ENCODE peak calls at places on chromosomes 3 and 15, in nine cellular contexts. N, W, K, R, A, T, M, S and B are unnamed samples.

GRCh38 chr3:96488708-96489107 is 325.7 kb upstream of the EPHA6 start:
- DNase-seq in N (no peak), W (no peak), K (no peak), R (no peak), A (no peak), T (no peak), M (no peak), S (no peak), B (no peak)

GRCh38 chr3:155983834-155984474 is 113.5 kb downstream of the GMPS start:
- DNase-seq in N (no peak), W (no peak), K (no peak), R (no peak), A (no peak), T (no peak), M (no peak), S (no peak), B (no peak)

GRCh38 chr3:47851888-47852603 is 49.1 kb downstream of the DHX30 start:
- DNase-seq in N (no peak), W (no peak), K (no peak), R (peak), A (no peak), T (no peak), M (no peak), S (no peak), B (no peak)

GRCh38 chr3:5202267-5202666 is 14.8 kb downstream of the EDEM1 start:
- DNase-seq in N (no peak), W (no peak), K (peak), R (no peak), A (no peak), T (no peak), M (no peak), S (no peak), B (no peak)

GRCh38 chr3:69309810-69310209 is 76.1 kb downstream of the FRMD4B start:
- DNase-seq in N (no peak), W (peak), K (peak), R (peak), A (no peak), T (peak), M (no peak), S (no peak), B (peak)

GRCh38 chr15:95302809-95303208 is 1027.7 kb upstream of the NR2F2 start:
- DNase-seq in N (no peak), W (no peak), K (no peak), R (no peak), A (no peak), T (no peak), M (no peak), S (no peak), B (no peak)

GRCh38 chr3:41202834-41203345 is 3.6 kb downstream of the CTNNB1 start:
- DNase-seq in N (no peak), W (peak), K (peak), R (peak), A (no peak), T (no peak), M (no peak), S (peak), B (peak)

GRCh38 chr15:75733761-75734651 is 21.4 kb upstream of the CSPG4 start:
- DNase-seq in N (no peak), W (no peak), K (no peak), R (no peak), A (no peak), T (no peak), M (no peak), S (no peak), B (no peak)

GRCh38 chr3:155012584-155012983 is 67.5 kb upstream of the MME start:
- DNase-seq in N (no peak), W (peak), K (no peak), R (no peak), A (no peak), T (no peak), M (no peak), S (no peak), B (no peak)

GRCh38 chr3:10558726-10559125 is 53.3 kb upstream of the ATP2B2 start:
- DNase-seq in N (no peak), W (peak), K (no peak), R (no peak), A (no peak), T (no peak), M (no peak), S (peak), B (no peak)

GRCh38 chr15:92930776-92931175 is 30.7 kb downstream of the CHD2 start:
- DNase-seq in N (no peak), W (no peak), K (peak), R (no peak), A (no peak), T (no peak), M (no peak), S (no peak), B (peak)

GRCh38 chr3:179826247-179826637 is 173.4 kb downstream of the USP13 start:
- DNase-seq in N (no peak), W (no peak), K (no peak), R (no peak), A (no peak), T (no peak), M (no peak), S (no peak), B (no peak)

GRCh38 chr15:64865998-64866520 is 24.3 kb downstream of the PLEKHO2 start:
- DNase-seq in N (no peak), W (no peak), K (peak), R (peak), A (no peak), T (no peak), M (no peak), S (no peak), B (peak)

GRCh38 chr15:63870403-63871209 is 36.9 kb upstream of the HERC1 start:
- DNase-seq in N (no peak), W (peak), K (peak), R (peak), A (no peak), T (no peak), M (no peak), S (no peak), B (peak)

GRCh38 chr3:16945330-16945729 is 60.6 kb downstream of the PLCL2 start:
- DNase-seq in N (no peak), W (no peak), K (peak), R (no peak), A (no peak), T (no peak), M (no peak), S (no peak), B (peak)

GRCh38 chr15:68432665-68433064 is 702 bp upstream of the ITGA11 start:
- DNase-seq in N (no peak), W (no peak), K (no peak), R (peak), A (no peak), T (no peak), M (no peak), S (no peak), B (no peak)

GRCh38 chr3:186886202-186886820 is 43.8 kb downstream of the ADIPOQ start:
- DNase-seq in N (no peak), W (no peak), K (no peak), R (no peak), A (no peak), T (no peak), M (no peak), S (no peak), B (no peak)

GRCh38 chr3:164018500-164018899 is 1059.8 kb downstream of the SI start:
- DNase-seq in N (no peak), W (no peak), K (no peak), R (no peak), A (no peak), T (no peak), M (no peak), S (no peak), B (no peak)

GRCh38 chr3:196772102-196772501 is 32.4 kb downstream of the PAK2 start:
- DNase-seq in N (no peak), W (no peak), K (peak), R (no peak), A (no peak), T (no peak), M (no peak), S (no peak), B (no peak)

GRCh38 chr3:46410669-46411068 is 3.6 kb downstream of the CCRL2 start:
- DNase-seq in N (no peak), W (no peak), K (no peak), R (no peak), A (no peak), T (no peak), M (no peak), S (no peak), B (no peak)

GRCh38 chr3:129226374-129226773 is 23.0 kb upstream of the COPG1 start:
- DNase-seq in N (no peak), W (peak), K (peak), R (no peak), A (no peak), T (no peak), M (no peak), S (peak), B (peak)

GRCh38 chr3:53109190-53109589 is 21.0 kb downstream of the RFT1 start:
- DNase-seq in N (no peak), W (no peak), K (peak), R (no peak), A (no peak), T (no peak), M (no peak), S (no peak), B (peak)

GRCh38 chr3:124886168-124887051 is 755 bp downstream of the ITGB5 start:
- DNase-seq in N (no peak), W (no peak), K (peak), R (peak), A (no peak), T (no peak), M (peak), S (no peak), B (peak)

GRCh38 chr3:161914703-161915102 is 418.1 kb downstream of the OTOL1 start:
- DNase-seq in N (no peak), W (peak), K (peak), R (peak), A (no peak), T (peak), M (no peak), S (peak), B (peak)

GRCh38 chr3:195754906-195755305 is 34.1 kb downstream of the MUC20 start:
- DNase-seq in N (no peak), W (no peak), K (no peak), R (no peak), A (no peak), T (no peak), M (no peak), S (no peak), B (no peak)

GRCh38 chr15:32825219-32825618 is 107.4 kb downstream of the GREM1 start:
- DNase-seq in N (no peak), W (no peak), K (no peak), R (no peak), A (no peak), T (no peak), M (no peak), S (no peak), B (peak)